ENCODE peak calls at places on chromosomes 4 and X, in eight cellular contexts. One of them, this sample, is unnamed.

GRCh38 chrX:149002320-149002719 is 501.9 kb downstream of the AFF2 start:
- DNase-seq in fibroblast of the aortic adventitia: no peak
- DNase-seq in nephron progenitor cell: no peak
- DNase-seq in prostate gland: no peak
- DNase-seq in endothelial cell: no peak
- DNase-seq in neural crest cell: no peak
- DNase-seq in HFF-Myc: no peak
- DNase-seq in GM12865: no peak
- DNase-seq in this sample: no peak

GRCh38 chrX:113558576-113558975 is 717.9 kb upstream of the AMOT start:
- DNase-seq in fibroblast of the aortic adventitia: no peak
- DNase-seq in nephron progenitor cell: no peak
- DNase-seq in prostate gland: no peak
- DNase-seq in endothelial cell: no peak
- DNase-seq in neural crest cell: no peak
- DNase-seq in HFF-Myc: no peak
- DNase-seq in GM12865: no peak
- DNase-seq in this sample: no peak

GRCh38 chrX:125436855-125437254 is 117.2 kb downstream of the TEX13C start:
- DNase-seq in fibroblast of the aortic adventitia: no peak
- DNase-seq in nephron progenitor cell: peak; percentile 4
- DNase-seq in prostate gland: no peak
- DNase-seq in endothelial cell: no peak
- DNase-seq in neural crest cell: no peak
- DNase-seq in HFF-Myc: no peak
- DNase-seq in GM12865: peak; percentile 0
- DNase-seq in this sample: no peak

GRCh38 chrX:38320819-38321218 is 6.5 kb downstream of the RPGR start:
- DNase-seq in fibroblast of the aortic adventitia: no peak
- DNase-seq in nephron progenitor cell: no peak
- DNase-seq in prostate gland: no peak
- DNase-seq in endothelial cell: no peak
- DNase-seq in neural crest cell: no peak
- DNase-seq in HFF-Myc: no peak
- DNase-seq in GM12865: no peak
- DNase-seq in this sample: no peak

GRCh38 chrX:11040405-11040804 is 70.7 kb upstream of the HCCS start:
- DNase-seq in fibroblast of the aortic adventitia: peak; percentile 11
- DNase-seq in nephron progenitor cell: no peak
- DNase-seq in prostate gland: no peak
- DNase-seq in endothelial cell: no peak
- DNase-seq in neural crest cell: no peak
- DNase-seq in HFF-Myc: no peak
- DNase-seq in GM12865: no peak
- DNase-seq in this sample: no peak

GRCh38 chr4:95533254-95533653 is 15.5 kb downstream of the UNC5C start:
- DNase-seq in fibroblast of the aortic adventitia: no peak
- DNase-seq in nephron progenitor cell: no peak
- DNase-seq in prostate gland: no peak
- DNase-seq in endothelial cell: no peak
- DNase-seq in neural crest cell: no peak
- DNase-seq in HFF-Myc: no peak
- DNase-seq in GM12865: no peak
- DNase-seq in this sample: no peak

GRCh38 chr4:139815646-139816601 is 150.3 kb downstream of the MGST2 start:
- DNase-seq in fibroblast of the aortic adventitia: peak; percentile 83
- DNase-seq in nephron progenitor cell: peak; percentile 66
- DNase-seq in prostate gland: no peak
- DNase-seq in endothelial cell: peak; percentile 37
- DNase-seq in neural crest cell: peak; percentile 79
- DNase-seq in HFF-Myc: peak; percentile 36
- DNase-seq in GM12865: no peak
- DNase-seq in this sample: peak; percentile 15

GRCh38 chrX:69615779-69616519 is at the start of gene EDA:
- DNase-seq in fibroblast of the aortic adventitia: peak; percentile 28
- DNase-seq in nephron progenitor cell: peak; percentile 91
- DNase-seq in prostate gland: peak; percentile 78
- DNase-seq in endothelial cell: peak; percentile 84
- DNase-seq in neural crest cell: peak; percentile 69
- DNase-seq in HFF-Myc: no peak
- DNase-seq in GM12865: peak; percentile 46
- DNase-seq in this sample: peak; percentile 77

GRCh38 chr4:148391056-148391455 is 51.2 kb downstream of the NR3C2 start:
- DNase-seq in fibroblast of the aortic adventitia: no peak
- DNase-seq in nephron progenitor cell: no peak
- DNase-seq in prostate gland: no peak
- DNase-seq in endothelial cell: no peak
- DNase-seq in neural crest cell: no peak
- DNase-seq in HFF-Myc: no peak
- DNase-seq in GM12865: no peak
- DNase-seq in this sample: no peak

GRCh38 chrX:151974336-151975227 is at the start of gene GABRE:
- DNase-seq in fibroblast of the aortic adventitia: peak; percentile 46
- DNase-seq in nephron progenitor cell: peak; percentile 74
- DNase-seq in prostate gland: peak; percentile 39
- DNase-seq in endothelial cell: peak; percentile 18
- DNase-seq in neural crest cell: peak; percentile 12
- DNase-seq in HFF-Myc: no peak
- DNase-seq in GM12865: no peak
- DNase-seq in this sample: peak; percentile 18

GRCh38 chr4:57061395-57061794 is 48.8 kb downstream of the IGFBP7 start:
- DNase-seq in fibroblast of the aortic adventitia: peak; percentile 63
- DNase-seq in nephron progenitor cell: no peak
- DNase-seq in prostate gland: no peak
- DNase-seq in endothelial cell: no peak
- DNase-seq in neural crest cell: no peak
- DNase-seq in HFF-Myc: no peak
- DNase-seq in GM12865: no peak
- DNase-seq in this sample: no peak

GRCh38 chrX:138745215-138745614 is 33.7 kb upstream of the FGF13 start:
- DNase-seq in fibroblast of the aortic adventitia: peak; percentile 71
- DNase-seq in nephron progenitor cell: peak; percentile 39
- DNase-seq in prostate gland: peak; percentile 23
- DNase-seq in endothelial cell: peak; percentile 51
- DNase-seq in neural crest cell: peak; percentile 62
- DNase-seq in HFF-Myc: peak; percentile 3
- DNase-seq in GM12865: peak; percentile 44
- DNase-seq in this sample: peak; percentile 30

DNA sequence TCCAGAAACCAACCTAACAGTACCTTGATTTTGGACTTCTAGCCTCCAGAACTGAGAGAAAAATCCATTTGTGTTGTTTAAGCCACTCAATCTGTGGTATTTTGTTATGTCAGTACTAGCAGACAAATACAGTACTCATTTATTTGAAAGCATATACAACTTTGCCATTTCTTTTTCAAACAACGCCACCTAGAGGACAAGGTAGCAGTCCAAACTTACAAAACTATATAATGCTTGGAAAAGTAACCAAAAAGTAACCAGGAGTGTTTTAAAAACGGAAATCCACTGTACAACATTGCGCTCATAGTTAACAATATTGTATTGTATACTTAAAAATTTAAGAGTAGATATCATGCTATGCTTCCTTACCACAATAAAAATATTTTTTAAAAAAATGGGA is 37.0 kb upstream of the FGF13 start:
- DNase-seq in fibroblast of the aortic adventitia: peak; percentile 37
- DNase-seq in nephron progenitor cell: no peak
- DNase-seq in prostate gland: no peak
- DNase-seq in endothelial cell: no peak
- DNase-seq in neural crest cell: no peak
- DNase-seq in HFF-Myc: no peak
- DNase-seq in GM12865: peak; percentile 11
- DNase-seq in this sample: no peak
- TF ChIP-seq CTCF in fibroblast of the aortic adventitia: peak; percentile 54
- TF ChIP-seq CTCF in nephron progenitor cell: peak; percentile 51
- TF ChIP-seq CTCF in prostate gland: no peak
- TF ChIP-seq CTCF in endothelial cell: peak; percentile 48
- TF ChIP-seq CTCF in neural crest cell: peak; percentile 77
- TF ChIP-seq CTCF in HFF-Myc: no peak
- TF ChIP-seq CTCF in GM12865: peak; percentile 22
- TF ChIP-seq CTCF in this sample: peak; percentile 72

DNA sequence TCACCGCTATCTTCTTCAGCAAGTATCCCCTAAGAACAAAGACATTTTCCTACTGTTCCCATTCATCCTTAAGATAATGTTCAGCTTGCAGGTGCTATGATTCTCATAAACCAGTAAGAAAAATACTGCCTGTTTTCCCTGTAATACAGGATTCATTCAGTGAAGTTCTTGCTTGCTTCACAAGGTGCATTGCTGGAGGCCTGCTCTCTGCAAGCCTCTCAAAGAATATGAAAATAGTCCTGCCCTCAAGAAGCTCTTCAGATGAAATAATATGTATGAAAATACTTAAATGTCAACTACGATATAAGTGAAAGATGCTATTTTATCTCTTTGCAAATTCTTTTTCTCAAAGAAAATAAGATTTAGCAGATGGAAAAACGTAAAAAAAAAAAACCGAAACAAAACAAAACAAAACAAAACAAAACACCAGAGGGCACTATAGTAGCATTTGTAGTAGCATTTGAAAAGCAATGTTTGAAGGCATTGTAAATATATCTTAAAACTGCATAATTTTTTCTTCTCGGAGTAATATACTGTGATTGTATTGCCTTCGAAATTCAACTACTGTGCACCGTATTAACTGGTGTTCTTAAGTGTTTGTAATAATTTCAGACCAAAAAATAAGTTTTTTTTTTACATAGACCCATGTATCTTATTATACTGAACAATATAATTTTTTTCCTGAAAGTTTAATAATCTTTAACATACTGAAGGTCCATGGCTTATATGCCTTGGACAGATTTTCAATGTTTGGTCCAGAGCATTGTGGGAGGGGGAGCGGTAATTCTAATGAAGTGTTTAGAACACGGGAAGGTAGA is 26.0 kb downstream of the ADH4 start:
- DNase-seq in fibroblast of the aortic adventitia: peak; percentile 68
- DNase-seq in nephron progenitor cell: no peak
- DNase-seq in prostate gland: no peak
- DNase-seq in endothelial cell: no peak
- DNase-seq in neural crest cell: no peak
- DNase-seq in HFF-Myc: peak; percentile 17
- DNase-seq in GM12865: peak; percentile 2
- DNase-seq in this sample: no peak
- TF ChIP-seq CTCF in fibroblast of the aortic adventitia: peak; percentile 43
- TF ChIP-seq CTCF in nephron progenitor cell: no peak
- TF ChIP-seq CTCF in prostate gland: no peak
- TF ChIP-seq CTCF in endothelial cell: peak; percentile 37
- TF ChIP-seq CTCF in neural crest cell: peak; percentile 61
- TF ChIP-seq CTCF in HFF-Myc: no peak
- TF ChIP-seq CTCF in GM12865: peak; percentile 14
- TF ChIP-seq CTCF in this sample: peak; percentile 38

GRCh38 chr4:52546449-52546848 is 112.7 kb downstream of the USP46 start:
- DNase-seq in fibroblast of the aortic adventitia: peak; percentile 9
- DNase-seq in nephron progenitor cell: no peak
- DNase-seq in prostate gland: no peak
- DNase-seq in endothelial cell: no peak
- DNase-seq in neural crest cell: no peak
- DNase-seq in HFF-Myc: no peak
- DNase-seq in GM12865: no peak
- DNase-seq in this sample: no peak

GRCh38 chr4:52551487-52551886 is 107.6 kb downstream of the USP46 start:
- DNase-seq in fibroblast of the aortic adventitia: peak; percentile 27
- DNase-seq in nephron progenitor cell: no peak
- DNase-seq in prostate gland: no peak
- DNase-seq in endothelial cell: no peak
- DNase-seq in neural crest cell: no peak
- DNase-seq in HFF-Myc: no peak
- DNase-seq in GM12865: no peak
- DNase-seq in this sample: no peak

GRCh38 chr4:52550186-52550585 is 108.9 kb downstream of the USP46 start:
- DNase-seq in fibroblast of the aortic adventitia: no peak
- DNase-seq in nephron progenitor cell: no peak
- DNase-seq in prostate gland: no peak
- DNase-seq in endothelial cell: no peak
- DNase-seq in neural crest cell: no peak
- DNase-seq in HFF-Myc: no peak
- DNase-seq in GM12865: no peak
- DNase-seq in this sample: no peak

GRCh38 chr4:52545099-52546069 is 113.7 kb downstream of the USP46 start:
- DNase-seq in fibroblast of the aortic adventitia: peak; percentile 75
- DNase-seq in nephron progenitor cell: peak; percentile 81
- DNase-seq in prostate gland: peak; percentile 60
- DNase-seq in endothelial cell: peak; percentile 81
- DNase-seq in neural crest cell: peak; percentile 82
- DNase-seq in HFF-Myc: peak; percentile 45
- DNase-seq in GM12865: peak; percentile 61
- DNase-seq in this sample: peak; percentile 71

GRCh38 chr4:52548818-52549570 is 110.1 kb downstream of the USP46 start:
- DNase-seq in fibroblast of the aortic adventitia: no peak
- DNase-seq in nephron progenitor cell: no peak
- DNase-seq in prostate gland: no peak
- DNase-seq in endothelial cell: no peak
- DNase-seq in neural crest cell: no peak
- DNase-seq in HFF-Myc: no peak
- DNase-seq in GM12865: no peak
- DNase-seq in this sample: no peak
- TF ChIP-seq CTCF in fibroblast of the aortic adventitia: no peak
- TF ChIP-seq CTCF in nephron progenitor cell: no peak
- TF ChIP-seq CTCF in prostate gland: no peak
- TF ChIP-seq CTCF in endothelial cell: no peak
- TF ChIP-seq CTCF in neural crest cell: no peak
- TF ChIP-seq CTCF in HFF-Myc: no peak
- TF ChIP-seq CTCF in GM12865: no peak
- TF ChIP-seq CTCF in this sample: no peak

DNA sequence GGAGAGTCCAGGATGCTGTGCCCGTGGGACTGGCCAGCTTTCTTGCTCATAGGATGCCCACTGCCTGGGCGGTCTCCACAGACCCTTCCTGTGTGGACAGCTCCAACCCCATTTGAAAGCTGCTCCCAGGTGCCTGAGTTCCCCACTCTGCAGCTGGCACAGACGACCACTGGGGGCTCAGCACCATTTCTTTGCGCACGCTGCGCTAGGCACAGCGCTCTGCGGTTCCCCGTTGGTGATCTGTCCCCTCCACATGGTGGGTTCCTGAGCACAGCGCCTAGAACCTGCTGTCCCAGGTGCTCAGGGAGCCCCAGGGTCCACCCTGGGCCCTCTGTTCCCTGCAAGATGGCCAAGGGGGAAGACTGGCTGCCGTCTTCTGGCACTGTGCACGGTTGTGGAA is 45.4 kb upstream of the AFAP1 start:
- DNase-seq in fibroblast of the aortic adventitia: no peak
- DNase-seq in nephron progenitor cell: no peak
- DNase-seq in prostate gland: no peak
- DNase-seq in endothelial cell: no peak
- DNase-seq in neural crest cell: no peak
- DNase-seq in HFF-Myc: no peak
- DNase-seq in GM12865: no peak
- DNase-seq in this sample: no peak
- TF ChIP-seq CTCF in fibroblast of the aortic adventitia: no peak
- TF ChIP-seq CTCF in nephron progenitor cell: no peak
- TF ChIP-seq CTCF in prostate gland: no peak
- TF ChIP-seq CTCF in endothelial cell: no peak
- TF ChIP-seq CTCF in neural crest cell: no peak
- TF ChIP-seq CTCF in HFF-Myc: no peak
- TF ChIP-seq CTCF in GM12865: no peak
- TF ChIP-seq CTCF in this sample: peak; percentile 13

GRCh38 chr4:53378171-53378482 is 686 bp downstream of the FIP1L1 start:
- DNase-seq in fibroblast of the aortic adventitia: no peak
- DNase-seq in nephron progenitor cell: no peak
- DNase-seq in prostate gland: no peak
- DNase-seq in endothelial cell: no peak
- DNase-seq in neural crest cell: no peak
- DNase-seq in HFF-Myc: no peak
- DNase-seq in GM12865: no peak
- DNase-seq in this sample: no peak
- TF ChIP-seq CTCF in fibroblast of the aortic adventitia: no peak
- TF ChIP-seq CTCF in nephron progenitor cell: no peak
- TF ChIP-seq CTCF in prostate gland: no peak
- TF ChIP-seq CTCF in endothelial cell: no peak
- TF ChIP-seq CTCF in neural crest cell: no peak
- TF ChIP-seq CTCF in HFF-Myc: no peak
- TF ChIP-seq CTCF in GM12865: no peak
- TF ChIP-seq CTCF in this sample: no peak

GRCh38 chr4:85165808-85166207 is 199.3 kb upstream of the WDFY3 start:
- DNase-seq in fibroblast of the aortic adventitia: no peak
- DNase-seq in nephron progenitor cell: no peak
- DNase-seq in prostate gland: no peak
- DNase-seq in endothelial cell: no peak
- DNase-seq in neural crest cell: no peak
- DNase-seq in HFF-Myc: no peak
- DNase-seq in GM12865: no peak
- DNase-seq in this sample: no peak
- TF ChIP-seq CTCF in fibroblast of the aortic adventitia: no peak
- TF ChIP-seq CTCF in nephron progenitor cell: no peak
- TF ChIP-seq CTCF in prostate gland: no peak
- TF ChIP-seq CTCF in endothelial cell: no peak
- TF ChIP-seq CTCF in neural crest cell: no peak
- TF ChIP-seq CTCF in HFF-Myc: no peak
- TF ChIP-seq CTCF in GM12865: no peak
- TF ChIP-seq CTCF in this sample: peak; percentile 14